ENCODE peak calls at places on chromosomes 5 and 9, in four cellular contexts. F, V, D and N are unnamed samples. For H4K20me1, the result is how much of the 10 kb centered on the place peaks cover.

GRCh38 chr5:116492016-116492623 is 82.5 kb downstream of the SEMA6A start:
- DNase-seq in D (no peak), F (no peak), V (peak), N (no peak)

GRCh38 chr9:98117984-98118639 is 910 bp downstream of the TRIM14 start:
- DNase-seq in D (peak), F (no peak), V (peak), N (peak)

GRCh38 chr5:115377468-115378217 is 81.2 kb upstream of the CCDC112 start:
- DNase-seq in V (no peak), F (peak), D (no peak), N (no peak)

GRCh38 chr5:140633081-140633471 is at the start of gene CD14:
- DNase-seq in F (no peak), D (no peak), V (peak), N (peak)

GRCh38 chr5:76585783-76586217 is 37.4 kb downstream of the F2RL2 start:
- DNase-seq in F (no peak), V (no peak), D (no peak), N (no peak)

GRCh38 chr5:180201051-180201987 is 7.7 kb downstream of the RASGEF1C start:
- DNase-seq in D (peak), V (peak), F (no peak), N (peak)

GRCh38 chr5:123245689-123246088 is 156.6 kb downstream of the PRDM6 start:
- DNase-seq in F (no peak), V (no peak), D (no peak), N (no peak)

GRCh38 chr5:99102073-99102697 is 173.4 kb upstream of the CHD1 start:
- DNase-seq in D (no peak), F (no peak), V (no peak), N (no peak)

GRCh38 chr5:139670369-139671095 is 22.4 kb downstream of the CXXC5 start:
- DNase-seq in F (peak), V (peak), D (peak), N (no peak)

DNA sequence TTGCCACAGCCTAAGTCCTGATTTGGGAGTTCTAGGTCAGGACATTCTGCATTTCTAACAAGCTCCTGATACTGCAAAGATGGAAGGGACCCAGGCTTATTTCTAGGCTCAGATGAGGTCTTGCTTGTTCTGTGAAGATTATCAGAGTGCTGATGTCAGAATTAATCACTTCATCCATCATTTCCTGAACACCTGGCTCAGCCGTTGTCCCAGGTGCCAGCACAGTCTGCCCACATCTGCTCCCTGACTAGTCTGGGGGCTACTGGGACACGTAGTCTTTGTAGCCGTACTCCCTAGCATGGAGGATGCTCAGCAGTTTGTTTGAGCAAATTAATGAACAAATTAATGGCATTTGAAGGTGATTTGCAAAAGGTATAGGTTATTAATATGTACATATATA is 17.9 kb upstream of the SPINK4 start:
- DNase-seq in V (no peak), F (no peak), D (no peak), N (no peak)
- TF ChIP-seq JUNB in V (no peak), F (no peak), D (no peak), N (no peak)

GRCh38 chr9:132288371-132288770 is 66.4 kb downstream of the SETX start:
- DNase-seq in F (no peak), V (no peak), D (no peak), N (no peak)
- H4K20me1 ChIP-seq in F (under half), V (under half), D (under half), N (under half)

DNA sequence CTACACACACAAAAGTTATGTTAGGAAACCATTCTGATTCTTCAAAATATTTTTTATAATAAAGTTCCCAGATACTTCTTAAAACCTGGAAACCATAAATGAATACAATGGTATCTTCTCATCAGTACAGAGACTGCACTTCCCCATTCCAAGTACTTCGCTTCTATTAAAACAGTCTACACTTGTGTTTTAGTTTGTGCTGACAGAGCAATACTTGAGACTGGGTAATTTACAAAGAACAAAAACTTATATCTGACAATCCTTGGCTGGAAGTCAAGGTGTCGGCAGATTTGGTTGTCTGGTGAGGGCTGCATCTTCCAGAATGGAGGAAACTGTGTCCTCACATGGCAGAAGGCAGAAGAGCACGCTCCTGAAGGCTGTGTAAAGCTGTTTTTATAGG is 70.1 kb downstream of the RFX3 start:
- DNase-seq in V (no peak), D (no peak), F (no peak), N (no peak)
- TF ChIP-seq JUNB in V (no peak), D (no peak), F (no peak), N (no peak)

DNA sequence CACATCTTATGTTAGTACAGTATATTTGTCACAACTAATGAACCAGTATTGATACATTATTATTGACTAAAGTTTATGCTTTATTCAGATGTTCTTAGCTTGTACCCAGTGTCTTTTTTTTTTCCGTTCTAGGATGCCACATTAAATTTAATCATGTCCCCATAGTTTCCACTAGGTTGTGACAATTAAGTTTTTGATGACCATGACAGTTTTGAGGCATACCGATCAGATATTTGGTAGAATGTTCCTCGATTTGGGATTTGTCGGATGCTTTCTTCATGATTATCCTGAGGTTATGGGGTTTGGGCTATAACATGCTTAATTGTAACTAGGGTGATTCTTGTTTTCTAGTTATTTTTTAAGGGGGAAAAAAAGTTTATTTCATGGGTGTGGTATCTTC is 22.6 kb downstream of the PRRC2B start:
- DNase-seq in F (no peak), V (no peak), D (no peak), N (no peak)
- H4K20me1 ChIP-seq in F (under half), V (half or more), D (half or more), N (half or more)

GRCh38 chr5:102307232-102307631 is 11.1 kb upstream of the SLCO4C1 start:
- DNase-seq in F (no peak), D (no peak), V (no peak), N (no peak)

GRCh38 chr5:102309586-102309985 is 13.5 kb upstream of the SLCO4C1 start:
- DNase-seq in D (no peak), F (no peak), V (no peak), N (no peak)

DNA sequence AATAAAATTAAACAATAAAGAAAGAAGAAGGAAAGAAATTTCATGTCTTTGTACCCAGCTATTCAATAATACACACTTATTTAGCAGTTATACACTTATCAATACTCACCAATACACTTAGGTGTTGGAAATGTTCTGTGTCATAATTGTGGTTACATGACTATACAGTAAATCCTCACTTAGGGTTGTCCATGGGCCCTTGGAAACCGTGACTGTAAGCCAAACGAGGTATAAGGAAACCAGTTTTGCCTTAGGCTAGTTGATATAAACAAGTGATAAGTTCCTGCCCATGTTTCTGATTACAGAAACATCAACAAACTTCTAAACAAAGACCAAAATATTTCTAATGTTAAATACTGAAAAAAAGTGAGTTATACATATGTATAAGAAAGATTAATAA is 10.0 kb upstream of the SLCO4C1 start:
- DNase-seq in D (no peak), F (no peak), V (no peak), N (no peak)
- TF ChIP-seq JUNB in D (no peak), F (no peak), V (no peak), N (no peak)

GRCh38 chr9:110995511-110996340 is 42.5 kb downstream of the LPAR1 start:
- DNase-seq in D (no peak), V (no peak), F (no peak), N (no peak)

GRCh38 chr9:110996436-110997224 is 41.6 kb downstream of the LPAR1 start:
- DNase-seq in D (no peak), F (no peak), V (no peak), N (no peak)

GRCh38 chr9:110997847-110998246 is 40.4 kb downstream of the LPAR1 start:
- DNase-seq in V (no peak), D (no peak), F (no peak), N (no peak)

GRCh38 chr9:110990481-110990880 is 47.8 kb downstream of the LPAR1 start:
- DNase-seq in D (no peak), V (no peak), F (no peak), N (no peak)

DNA sequence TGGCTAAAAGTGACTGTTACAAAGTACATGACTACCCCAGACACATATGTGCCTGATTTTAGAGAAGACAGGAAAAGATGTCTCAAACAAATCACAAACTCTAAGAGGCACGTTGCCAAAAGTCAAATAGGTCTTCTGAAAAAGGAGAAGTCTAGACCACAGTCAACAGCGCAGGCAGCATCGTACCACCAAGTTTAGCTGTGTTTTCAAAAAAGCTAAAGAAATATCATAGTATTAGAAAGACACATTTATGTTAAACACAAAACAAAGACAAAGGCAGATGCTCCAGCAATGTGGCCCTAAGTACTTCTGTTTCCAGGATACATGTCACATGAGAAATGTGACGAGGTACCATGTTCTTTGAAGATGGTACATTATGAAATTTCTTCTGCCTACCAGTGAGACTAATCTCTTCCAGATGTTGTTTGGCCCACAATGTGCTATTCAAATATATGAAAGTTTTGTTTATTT is 43.5 kb downstream of the LPAR1 start:
- DNase-seq in V (no peak), D (no peak), F (no peak), N (no peak)
- H4K20me1 ChIP-seq in V (under half), D (under half), F (under half), N (under half)